ENCODE peak calls at places on chromosome 13, in four cellular contexts. S, D, V and Y are unnamed samples.

GRCh38 chr13:90485441-90485840 is 862.0 kb upstream of the MIR17HG start:
- DNase-seq in S (no peak), D (peak; percentile 80), V (no peak), Y (peak; percentile 91)

GRCh38 chr13:69619651-69620050 is 488.0 kb upstream of the ATXN8OS start:
- DNase-seq in S (no peak), D (no peak), V (no peak), Y (no peak)

GRCh38 chr13:37386276-37386675 is 212.3 kb downstream of the POSTN start:
- DNase-seq in D (no peak), S (no peak), V (no peak), Y (peak; percentile 71)

GRCh38 chr13:51298812-51299211 is 40.7 kb upstream of the SERPINE3 start:
- DNase-seq in S (no peak), V (no peak), D (no peak), Y (no peak)

GRCh38 chr13:21898461-21898860 is 227.6 kb downstream of the FGF9 start:
- DNase-seq in D (no peak), V (no peak), S (no peak), Y (no peak)

GRCh38 chr13:45683701-45684100 is 18.4 kb upstream of the CBY2 start:
- DNase-seq in D (no peak), S (peak; percentile 28), V (no peak), Y (no peak)

GRCh38 chr13:105847532-105848295 is 687.7 kb downstream of the EFNB2 start:
- DNase-seq in S (no peak), V (no peak), D (no peak), Y (peak; percentile 88)

GRCh38 chr13:96925869-96926628 is 68.2 kb downstream of the OXGR1 start:
- DNase-seq in D (no peak), S (no peak), V (no peak), Y (no peak)

GRCh38 chr13:30610311-30610710 is 7.4 kb upstream of the USPL1 start:
- DNase-seq in D (no peak), S (no peak), V (no peak), Y (no peak)

GRCh38 chr13:26967119-26968038 is 204.2 kb downstream of the USP12 start:
- DNase-seq in V (no peak), D (no peak), S (no peak), Y (no peak)

GRCh38 chr13:73902847-73903246 is 231.4 kb downstream of the KLF12 start:
- DNase-seq in V (no peak), D (no peak), S (no peak), Y (no peak)

GRCh38 chr13:21069561-21070004 is 8.2 kb upstream of the LATS2 start:
- DNase-seq in D (peak; percentile 85), V (no peak), S (no peak), Y (peak; percentile 97)

GRCh38 chr13:72199640-72200039 is 332.6 kb upstream of the DACH1 start:
- DNase-seq in S (no peak), V (no peak), D (no peak), Y (no peak)

GRCh38 chr13:23547000-23547590 is 23.1 kb upstream of the TNFRSF19 start:
- DNase-seq in V (no peak), D (peak; percentile 4), S (peak; percentile 40), Y (peak; percentile 31)

GRCh38 chr13:58081301-58081820 is 449.8 kb downstream of the PCDH17 start:
- DNase-seq in V (no peak), S (no peak), D (no peak), Y (no peak)

GRCh38 chr13:44507639-44508038 is 68.5 kb downstream of the TSC22D1 start:
- DNase-seq in S (no peak), D (no peak), V (no peak), Y (no peak)

GRCh38 chr13:94704347-94705080 is 7.8 kb downstream of the SOX21 start:
- DNase-seq in S (peak; percentile 26), D (no peak), V (no peak), Y (no peak)

GRCh38 chr13:99053636-99054233 is 75.9 kb upstream of the DOCK9 start:
- DNase-seq in S (peak; percentile 23), D (no peak), V (no peak), Y (no peak)
- H3K27ac ChIP-seq in S (no peak overlapping the region), D (no peak overlapping the region), V (no peak overlapping the region), Y (no peak overlapping the region)

GRCh38 chr13:111115841-111116500 is 861 bp downstream of the ARHGEF7 start:
- DNase-seq in D (no peak), V (no peak), S (peak; percentile 75), Y (peak; percentile 34)
- TF ChIP-seq EZH2 in D (peak; percentile 100), V (no peak), S (peak; percentile 29), Y (no peak)

DNA sequence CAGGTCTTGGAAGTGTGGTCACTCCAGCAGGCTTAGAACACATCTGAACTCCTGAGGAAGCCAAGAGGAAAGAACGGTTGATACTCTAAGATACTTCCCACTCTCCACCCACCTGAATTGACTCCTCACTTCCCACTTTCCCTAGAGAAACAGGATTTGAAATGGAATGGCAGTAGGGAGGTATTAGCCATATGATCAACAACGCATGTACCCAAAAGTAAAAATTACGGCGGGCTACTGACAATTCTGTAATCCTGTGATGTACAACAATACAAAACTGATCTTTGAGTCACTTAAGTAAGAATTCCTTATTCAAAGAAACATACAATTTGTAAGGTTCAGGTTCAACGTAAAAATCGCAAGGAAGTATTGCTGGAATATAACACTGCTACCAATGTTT is 3.2 kb downstream of the SPRY2 start:
- DNase-seq in V (no peak), D (peak; percentile 29), S (no peak), Y (peak; percentile 27)
- H3K4me3 ChIP-seq in V (no peak overlapping the region), D (peak overlapping the region; percentile 90), S (peak overlapping the region; percentile 96), Y (peak overlapping the region; percentile 95)

GRCh38 chr13:41954226-41954625 is 6.7 kb downstream of the VWA8 start:
- DNase-seq in S (no peak), V (no peak), D (no peak), Y (no peak)

GRCh38 chr13:41956272-41956671 is 4.6 kb downstream of the VWA8 start:
- DNase-seq in S (no peak), D (no peak), V (no peak), Y (no peak)

GRCh38 chr13:41955605-41956004 is 5.3 kb downstream of the VWA8 start:
- DNase-seq in V (no peak), D (no peak), S (no peak), Y (no peak)

GRCh38 chr13:41952749-41953148 is 8.2 kb downstream of the VWA8 start:
- DNase-seq in S (no peak), V (no peak), D (no peak), Y (no peak)
- H3K27ac ChIP-seq in S (no peak overlapping the region), V (no peak overlapping the region), D (no peak overlapping the region), Y (no peak overlapping the region)

GRCh38 chr13:99977334-99977911 is 4.2 kb upstream of the ZIC2 start:
- DNase-seq in V (no peak), D (no peak), S (no peak), Y (no peak)

GRCh38 chr13:99977912-99978780 is 3.4 kb upstream of the ZIC2 start:
- DNase-seq in V (no peak), S (peak; percentile 84), D (no peak), Y (no peak)

GRCh38 chr13:99979453-99980200 is 2.0 kb upstream of the ZIC2 start:
- DNase-seq in S (peak; percentile 79), V (no peak), D (no peak), Y (no peak)

GRCh38 chr13:99980201-99981114 is 1.1 kb upstream of the ZIC2 start:
- DNase-seq in V (peak; percentile 52), D (peak; percentile 76), S (peak; percentile 96), Y (peak; percentile 38)

DNA sequence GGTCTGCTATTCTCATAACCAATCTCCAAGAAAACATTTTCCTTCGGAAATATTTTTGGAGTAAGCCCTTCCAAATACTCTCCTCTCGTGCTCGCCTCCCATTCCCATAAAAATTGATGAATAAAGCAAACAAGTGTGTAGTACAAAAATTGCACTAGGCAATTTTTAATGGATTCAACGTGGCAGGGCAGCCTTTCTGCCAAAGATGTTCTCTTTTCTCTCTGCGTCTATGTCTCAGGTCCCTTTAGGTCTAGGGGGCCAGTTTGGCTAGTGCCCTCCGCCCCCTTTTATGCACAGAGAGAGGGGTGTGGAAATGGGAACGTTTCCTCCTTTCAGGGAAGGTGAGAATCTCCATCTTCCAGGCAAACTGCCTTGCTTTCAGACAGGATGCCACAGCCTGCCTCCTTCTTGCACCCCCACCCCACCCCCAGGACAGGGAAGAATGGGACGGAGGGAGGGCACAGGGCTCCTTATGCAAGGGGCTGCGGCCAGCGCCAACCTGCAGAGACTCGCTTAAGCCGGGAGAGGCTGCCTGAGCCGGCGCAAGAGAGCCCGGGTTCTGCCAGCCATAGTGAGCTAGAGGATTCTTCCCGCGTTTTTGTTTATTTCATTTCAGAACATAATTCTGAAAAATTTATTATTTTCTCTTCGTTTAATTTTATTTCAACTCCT is 2.7 kb upstream of the ZIC2 start:
- DNase-seq in V (no peak), S (peak; percentile 92), D (no peak), Y (no peak)
- TF ChIP-seq EZH2 in V (no peak), S (no peak), D (peak; percentile 74), Y (peak; percentile 7)

GRCh38 chr13:114236224-114236623 is 1.5 kb downstream of the CDC16 start:
- DNase-seq in D (no peak), S (no peak), V (no peak), Y (no peak)
- H3K4me3 ChIP-seq in D (peak overlapping the region; percentile 87), S (peak overlapping the region; percentile 79), V (peak overlapping the region; percentile 69), Y (peak overlapping the region; percentile 92)

GRCh38 chr13:110911880-110912279 is 3.0 kb downstream of the ANKRD10 start:
- DNase-seq in V (no peak), S (no peak), D (peak; percentile 85), Y (peak; percentile 29)
- H3K27ac ChIP-seq in V (peak overlapping the region; percentile 100), S (no peak overlapping the region), D (peak overlapping the region; percentile 52), Y (no peak overlapping the region)